ENCODE peak calls at places on chromosomes 11 and 22, in eight cellular contexts. U, O, Z, V, M, Q, B and T are unnamed samples.

GRCh38 chr11:58301576-58301975 is 33.5 kb upstream of the OR10W1 start:
- DNase-seq in U (peak), O (no peak), Z (peak), V (no peak), M (peak), Q (peak), B (no peak), T (no peak)

GRCh38 chr11:5937868-5938602 is 4.0 kb upstream of the OR56A3 start:
- DNase-seq in U (no peak), O (no peak), Z (no peak), V (no peak), M (no peak), Q (no peak), B (no peak), T (no peak)

GRCh38 chr11:38169286-38169685 is 1571.2 kb upstream of the RAG2 start:
- DNase-seq in U (peak), O (peak), Z (no peak), V (peak), M (peak), Q (peak), B (no peak), T (no peak)

GRCh38 chr11:130069684-130070108 is at the start of gene APLP2:
- DNase-seq in U (peak), O (peak), Z (peak), V (peak), M (peak), Q (peak), B (peak), T (peak)

GRCh38 chr11:127624455-127624854 is 623.9 kb upstream of the KIRREL3 start:
- DNase-seq in U (no peak), O (no peak), Z (no peak), V (no peak), M (no peak), Q (peak), B (peak), T (no peak)

GRCh38 chr22:48528221-48528915 is 1299.3 kb downstream of the BRD1 start:
- DNase-seq in U (no peak), O (no peak), Z (no peak), V (no peak), M (no peak), Q (no peak), B (no peak), T (no peak)

GRCh38 chr11:8031248-8032115 is 44.3 kb downstream of the EIF3F start:
- DNase-seq in U (no peak), O (no peak), Z (no peak), V (no peak), M (no peak), Q (no peak), B (no peak), T (no peak)

GRCh38 chr11:75159081-75159953 is 8.4 kb downstream of the SLCO2B1 start:
- DNase-seq in U (no peak), O (no peak), Z (no peak), V (no peak), M (no peak), Q (no peak), B (no peak), T (no peak)

GRCh38 chr22:50150161-50151129 is 20.1 kb upstream of the PANX2 start:
- DNase-seq in U (no peak), O (no peak), Z (no peak), V (peak), M (no peak), Q (no peak), B (no peak), T (no peak)

GRCh38 chr11:2868604-2869526 is 16.7 kb downstream of the CDKN1C start:
- DNase-seq in U (no peak), O (no peak), Z (no peak), V (no peak), M (no peak), Q (no peak), B (no peak), T (no peak)

GRCh38 chr11:57214494-57214893 is 22.6 kb downstream of the APLNR start:
- DNase-seq in U (peak), O (no peak), Z (peak), V (no peak), M (peak), Q (peak), B (no peak), T (no peak)

GRCh38 chr11:36699271-36699670 is 101.2 kb upstream of the RAG2 start:
- DNase-seq in U (peak), O (no peak), Z (no peak), V (no peak), M (no peak), Q (no peak), B (no peak), T (no peak)

GRCh38 chr11:7621554-7621953 is 51.7 kb downstream of the CYB5R2 start:
- DNase-seq in U (no peak), O (no peak), Z (no peak), V (no peak), M (no peak), Q (no peak), B (no peak), T (no peak)

GRCh38 chr11:59617876-59618275 is 2.3 kb upstream of the OSBP start:
- DNase-seq in U (no peak), O (no peak), Z (no peak), V (no peak), M (no peak), Q (no peak), B (no peak), T (no peak)

GRCh38 chr11:64070301-64070656 is 34.5 kb downstream of the FLRT1 start:
- DNase-seq in U (no peak), O (no peak), Z (no peak), V (no peak), M (no peak), Q (no peak), B (no peak), T (no peak)

GRCh38 chr11:128492461-128492860 is 94.9 kb downstream of the ETS1 start:
- DNase-seq in U (no peak), O (no peak), Z (no peak), V (no peak), M (no peak), Q (peak), B (no peak), T (no peak)

GRCh38 chr11:92569717-92570116 is 345.1 kb downstream of the FAT3 start:
- DNase-seq in U (no peak), O (no peak), Z (no peak), V (no peak), M (no peak), Q (no peak), B (no peak), T (no peak)

GRCh38 chr11:15707971-15708370 is 593.2 kb downstream of the INSC start:
- DNase-seq in U (no peak), O (peak), Z (no peak), V (peak), M (peak), Q (peak), B (peak), T (no peak)

GRCh38 chr11:15897211-15897960 is 459.0 kb downstream of the SOX6 start:
- DNase-seq in U (peak), O (no peak), Z (no peak), V (peak), M (no peak), Q (peak), B (no peak), T (no peak)

GRCh38 chr11:134052395-134052987 is 16.4 kb upstream of the JAM3 start:
- DNase-seq in U (no peak), O (no peak), Z (no peak), V (no peak), M (no peak), Q (no peak), B (no peak), T (no peak)